ENCODE peak calls at places on chromosomes 3 and 15, in seven cellular contexts. K is GM13977; V is HCEC 1CT; D is activated CD4-positive, alpha-beta T cell treated with anti-CD3 and anti-CD28 coated beads for 4 hours; R is fibroblast of the aortic adventitia; T is PC-3; J is neuronal stem cell. U is an unnamed sample.

GRCh38 chr3:185089343-185089742 is 63.5 kb downstream of the C3orf70 start:
- DNase-seq in K (no peak), V (peak), D (no peak), R (no peak), T (peak), J (no peak), U (no peak)

GRCh38 chr3:158700559-158700958 is 28.1 kb upstream of the LXN start:
- DNase-seq in K (no peak), V (no peak), D (no peak), R (peak), T (peak), J (no peak), U (no peak)

GRCh38 chr3:194367992-194368841 is 1.3 kb downstream of the LRRC15 start:
- DNase-seq in K (no peak), V (no peak), D (no peak), R (peak), T (no peak), J (no peak), U (no peak)

GRCh38 chr15:39835550-39835949 is 52.9 kb upstream of the FSIP1 start:
- DNase-seq in K (no peak), V (no peak), D (no peak), R (no peak), T (no peak), J (no peak), U (no peak)

GRCh38 chr3:66499881-66500574 is 794 bp downstream of the LRIG1 start:
- DNase-seq in K (peak), V (peak), D (peak), R (no peak), T (no peak), J (no peak), U (no peak)

GRCh38 chr15:88649753-88650551 is 11.1 kb downstream of the ISG20 start:
- DNase-seq in K (no peak), V (no peak), D (no peak), R (no peak), T (no peak), J (no peak), U (no peak)

GRCh38 chr3:153369561-153370374 is 207.7 kb downstream of the RAP2B start:
- DNase-seq in K (no peak), V (no peak), D (no peak), R (no peak), T (no peak), J (no peak), U (no peak)

GRCh38 chr3:105676621-105677300 is 192.1 kb downstream of the CBLB start:
- DNase-seq in K (no peak), V (no peak), D (no peak), R (no peak), T (no peak), J (no peak), U (no peak)

GRCh38 chr3:97687734-97688133 is 76.8 kb upstream of the ARL6 start:
- DNase-seq in K (no peak), V (no peak), D (no peak), R (no peak), T (peak), J (no peak), U (no peak)

GRCh38 chr3:126267169-126267975 is 87.0 kb upstream of the ALDH1L1 start:
- DNase-seq in K (no peak), V (peak), D (no peak), R (peak), T (peak), J (peak), U (no peak)

GRCh38 chr3:115626711-115627110 is 3.4 kb downstream of the GAP43 start:
- DNase-seq in K (no peak), V (no peak), D (no peak), R (no peak), T (no peak), J (no peak), U (no peak)

GRCh38 chr3:130850846-130851245 is 43.0 kb upstream of the ATP2C1 start:
- DNase-seq in K (no peak), V (no peak), D (no peak), R (peak), T (no peak), J (no peak), U (no peak)

GRCh38 chr3:130821821-130822220 is 72.1 kb upstream of the ATP2C1 start:
- DNase-seq in K (no peak), V (no peak), D (no peak), R (no peak), T (no peak), J (no peak), U (no peak)

GRCh38 chr3:23129817-23130216 is 73.3 kb upstream of the UBE2E2 start:
- DNase-seq in K (no peak), V (no peak), D (no peak), R (no peak), T (peak), J (no peak), U (no peak)

U was measured in effector CD4-positive, alpha-beta T cell.